ENCODE peak calls at places on chromosomes 11 and 22, in four cellular contexts. V is HFFc6; N is sciatic nerve; A is stimulated activated CD4-positive, alpha-beta T cell treated with anti-CD3 and anti-CD28 coated beads, Interleukin-1b, Interleukin-23, amount 100 ng/mL, for 1 hour. X is an unnamed sample.

GRCh38 chr11:19962795-19963163 is 197.5 kb downstream of the DBX1 start:
- DNase-seq in V (peak), N (no peak), A (no peak), X (peak)

GRCh38 chr22:36767035-36767775 is 8.7 kb downstream of the IFT27 start:
- DNase-seq in V (no peak), N (no peak), A (no peak), X (no peak)

GRCh38 chr11:32487270-32487669 is 51.9 kb upstream of the WT1 start:
- DNase-seq in V (no peak), N (no peak), A (no peak), X (no peak)

GRCh38 chr22:38996105-38996504 is 14.0 kb downstream of the APOBEC3B start:
- DNase-seq in V (no peak), N (no peak), A (no peak), X (no peak)

GRCh38 chr22:46695346-46696224 is 42.5 kb downstream of the CERK start:
- DNase-seq in V (no peak), N (no peak), A (no peak), X (no peak)

GRCh38 chr22:48826546-48826945 is 1001.1 kb downstream of the BRD1 start:
- DNase-seq in V (no peak), N (no peak), A (no peak), X (no peak)

GRCh38 chr11:88680806-88681205 is 343.3 kb upstream of the CTSC start:
- DNase-seq in V (no peak), N (no peak), A (no peak), X (no peak)

GRCh38 chr11:7637447-7638157 is 35.7 kb downstream of the CYB5R2 start:
- DNase-seq in V (peak), N (no peak), A (no peak), X (peak)

GRCh38 chr11:119479685-119480275 is 56.8 kb upstream of the THY1 start:
- DNase-seq in V (peak), N (no peak), A (no peak), X (no peak)

GRCh38 chr22:32016081-32016480 is 27.0 kb upstream of the SLC5A1 start:
- DNase-seq in V (no peak), N (no peak), A (no peak), X (no peak)

GRCh38 chr11:27720277-27720830 is 20.1 kb upstream of the BDNF start:
- DNase-seq in V (peak), N (no peak), A (no peak), X (no peak)

GRCh38 chr11:34256150-34256549 is 101.7 kb downstream of the ABTB2 start:
- DNase-seq in V (no peak), N (no peak), A (no peak), X (no peak)

GRCh38 chr11:128498846-128499245 is 88.5 kb downstream of the ETS1 start:
- DNase-seq in V (peak), N (no peak), A (no peak), X (peak)

GRCh38 chr11:41320233-41320993 is 139.0 kb downstream of the LRRC4C start:
- DNase-seq in V (no peak), N (no peak), A (no peak), X (no peak)

GRCh38 chr11:128868851-128869671 is 2.0 kb upstream of the KCNJ1 start:
- DNase-seq in V (no peak), N (no peak), A (no peak), X (no peak)

GRCh38 chr22:27212617-27213177 is 555.3 kb downstream of the MIAT start:
- DNase-seq in V (peak), N (peak), A (no peak), X (peak)

GRCh38 chr22:21707677-21708076 is 27.9 kb downstream of the YPEL1 start:
- DNase-seq in V (no peak), N (no peak), A (no peak), X (no peak)

GRCh38 chr22:37564111-37564711 is 3.9 kb downstream of the CDC42EP1 start:
- DNase-seq in V (no peak), N (no peak), A (no peak), X (no peak)

GRCh38 chr11:65108469-65109123 is 3.1 kb upstream of the TM7SF2 start:
- DNase-seq in V (no peak), N (no peak), A (no peak), X (no peak)

GRCh38 chr22:43658823-43659222 is 153.3 kb downstream of the EFCAB6 start:
- DNase-seq in V (no peak), N (no peak), A (no peak), X (no peak)

GRCh38 chr22:35214968-35215367 is 42.3 kb upstream of the HMGXB4 start:
- DNase-seq in V (no peak), N (no peak), A (no peak), X (no peak)

GRCh38 chr11:18312012-18312411 is 9.9 kb downstream of the HPS5 start:
- DNase-seq in V (peak), N (no peak), A (no peak), X (peak)

GRCh38 chr22:22787805-22788459 is 99.7 kb upstream of the IGLL5 start:
- DNase-seq in V (peak), N (peak), A (peak), X (no peak)

GRCh38 chr11:40293655-40294342 is 1165.7 kb downstream of the LRRC4C start:
- DNase-seq in V (peak), N (peak), A (no peak), X (peak)

GRCh38 chr11:76703707-76704106 is 33.2 kb upstream of the LRRC32 start:
- DNase-seq in V (no peak), N (no peak), A (no peak), X (no peak)

GRCh38 chr22:49235463-49236300 is 592.0 kb downstream of the BRD1 start:
- DNase-seq in V (no peak), N (no peak), A (no peak), X (no peak)

GRCh38 chr11:1167751-1168231 is 10.0 kb downstream of the MUC5AC start:
- DNase-seq in V (no peak), N (no peak), A (no peak), X (no peak)

GRCh38 chr11:1349074-1349931 is 39.9 kb upstream of the TOLLIP start:
- DNase-seq in V (no peak), N (peak), A (no peak), X (no peak)

GRCh38 chr11:13028322-13028721 is 19.2 kb downstream of the RASSF10 start:
- DNase-seq in V (no peak), N (no peak), A (no peak), X (no peak)

GRCh38 chr11:119361056-119361787 is 14.7 kb upstream of the MFRP start:
- DNase-seq in V (peak), N (no peak), A (no peak), X (no peak)

GRCh38 chr11:128632151-128632791 is 44.9 kb upstream of the ETS1 start:
- DNase-seq in V (peak), N (no peak), A (peak), X (peak)

GRCh38 chr11:66561178-66561974 is 7.0 kb downstream of the CTSF start:
- DNase-seq in V (no peak), N (no peak), A (no peak), X (no peak)

X was measured in GM04503.